ENCODE peak calls at places on chromosomes 11 and 22, in nine cellular contexts. J is A549, U is ovary, Q is tibial nerve, D is adrenal gland, H is lower leg skin, F is heart left ventricle, B is right lobe of liver, O is Peyer's patch. W is an unnamed sample.

GRCh38 chr11:87043894-87044293 is 6.2 kb downstream of the TMEM135 start:
- DNase-seq in J (no peak), U (no peak), Q (no peak), D (no peak), H (no peak), F (no peak), B (no peak), O (no peak), W (no peak)

GRCh38 chr22:19553201-19553600 is 29.0 kb upstream of the CLDN5 start:
- DNase-seq in J (no peak), U (no peak), Q (no peak), D (no peak), H (no peak), F (no peak), B (no peak), O (no peak), W (no peak)

GRCh38 chr11:67656278-67656922 is 5.9 kb upstream of the ACY3 start:
- DNase-seq in J (peak), U (no peak), Q (no peak), D (no peak), H (no peak), F (no peak), B (no peak), O (peak), W (no peak)

GRCh38 chr22:43546186-43546585 is 134.4 kb downstream of the MPPED1 start:
- DNase-seq in J (no peak), U (no peak), Q (no peak), D (no peak), H (no peak), F (no peak), B (no peak), O (peak), W (no peak)

GRCh38 chr22:47586038-47586437 is 823.6 kb downstream of the TBC1D22A start:
- DNase-seq in J (peak), U (no peak), Q (no peak), D (no peak), H (no peak), F (no peak), B (no peak), O (peak), W (no peak)

GRCh38 chr22:44972363-44973083 is 37.3 kb downstream of the PHF21B start:
- DNase-seq in J (no peak), U (no peak), Q (no peak), D (no peak), H (no peak), F (no peak), B (no peak), O (no peak), W (no peak)

GRCh38 chr11:104570088-104570701 is 328.1 kb downstream of the CASP12 start:
- DNase-seq in J (no peak), U (no peak), Q (no peak), D (no peak), H (no peak), F (no peak), B (no peak), O (no peak), W (no peak)

GRCh38 chr11:111911563-111912401 is at the start of gene CRYAB:
- DNase-seq in J (peak), U (peak), Q (peak), D (peak), H (peak), F (peak), B (no peak), O (peak), W (peak)

GRCh38 chr22:20249797-20250354 is 18.2 kb downstream of the RTN4R start:
- DNase-seq in J (no peak), U (peak), Q (no peak), D (peak), H (no peak), F (no peak), B (peak), O (no peak), W (no peak)

GRCh38 chr11:64789331-64790204 is 11.2 kb upstream of the SF1 start:
- DNase-seq in J (no peak), U (peak), Q (no peak), D (no peak), H (no peak), F (no peak), B (no peak), O (no peak), W (peak)

GRCh38 chr22:36386351-36386899 is 1.3 kb downstream of the MYH9 start:
- DNase-seq in J (peak), U (no peak), Q (no peak), D (peak), H (peak), F (no peak), B (peak), O (peak), W (peak)

GRCh38 chr11:92216789-92217188 is 7.8 kb upstream of the FAT3 start:
- DNase-seq in J (no peak), U (no peak), Q (no peak), D (no peak), H (no peak), F (no peak), B (no peak), O (no peak), W (no peak)

GRCh38 chr22:32237021-32237420 is 18.1 kb downstream of the SLC5A4 start:
- DNase-seq in J (no peak), U (no peak), Q (no peak), D (no peak), H (no peak), F (no peak), B (no peak), O (no peak), W (no peak)

GRCh38 chr11:17519031-17519430 is 25.2 kb downstream of the USH1C start:
- DNase-seq in J (no peak), U (no peak), Q (no peak), D (no peak), H (no peak), F (no peak), B (no peak), O (no peak), W (no peak)

GRCh38 chr22:27905638-27906037 is 13.4 kb downstream of the PITPNB start:
- DNase-seq in J (no peak), U (no peak), Q (no peak), D (no peak), H (no peak), F (no peak), B (no peak), O (no peak), W (no peak)

GRCh38 chr11:17986711-17987220 is 26.1 kb downstream of the SERGEF start:
- DNase-seq in J (no peak), U (no peak), Q (no peak), D (no peak), H (no peak), F (no peak), B (no peak), O (no peak), W (no peak)

GRCh38 chr11:1230121-1230455 is 7.2 kb downstream of the MUC5B start:
- DNase-seq in J (no peak), U (no peak), Q (no peak), D (no peak), H (no peak), F (no peak), B (peak), O (no peak), W (no peak)

GRCh38 chr11:68498313-68498712 is 37.8 kb downstream of the PPP6R3 start:
- DNase-seq in J (no peak), U (no peak), Q (no peak), D (no peak), H (no peak), F (peak), B (no peak), O (no peak), W (peak)

GRCh38 chr11:77154381-77155081 is 26.5 kb downstream of the MYO7A start:
- DNase-seq in J (no peak), U (no peak), Q (no peak), D (peak), H (no peak), F (peak), B (peak), O (no peak), W (peak)

GRCh38 chr11:47924184-47924671 is 56.1 kb upstream of the PTPRJ start:
- DNase-seq in J (peak), U (no peak), Q (no peak), D (peak), H (no peak), F (no peak), B (peak), O (no peak), W (no peak)

GRCh38 chr11:120985718-120986569 is 38.0 kb upstream of the TBCEL start:
- DNase-seq in J (peak), U (peak), Q (no peak), D (peak), H (no peak), F (peak), B (peak), O (peak), W (peak)

GRCh38 chr11:18135308-18135707 is 2.9 kb downstream of the MRGPRX3 start:
- DNase-seq in J (no peak), U (no peak), Q (no peak), D (no peak), H (no peak), F (no peak), B (no peak), O (no peak), W (no peak)

GRCh38 chr22:26462971-26463661 is 20.5 kb downstream of the HPS4 start:
- DNase-seq in J (no peak), U (no peak), Q (no peak), D (peak), H (no peak), F (no peak), B (peak), O (no peak), W (no peak)

GRCh38 chr11:75428301-75428724 is 4.7 kb downstream of the KLHL35 start:
- DNase-seq in J (no peak), U (peak), Q (peak), D (peak), H (peak), F (peak), B (peak), O (peak), W (peak)

GRCh38 chr11:71251159-71251721 is 1.1 kb downstream of the SHANK2 start:
- DNase-seq in J (no peak), U (no peak), Q (no peak), D (peak), H (no peak), F (no peak), B (no peak), O (peak), W (peak)

GRCh38 chr11:112453601-112454577 is 193.2 kb upstream of the PLET1 start:
- DNase-seq in J (peak), U (no peak), Q (no peak), D (peak), H (no peak), F (no peak), B (peak), O (peak), W (no peak)

GRCh38 chr11:45144126-45145082 is 2.0 kb upstream of the PRDM11 start:
- DNase-seq in J (no peak), U (no peak), Q (no peak), D (peak), H (no peak), F (no peak), B (no peak), O (peak), W (no peak)

GRCh38 chr11:126384449-126385070 is 29.1 kb downstream of the ST3GAL4 start:
- DNase-seq in J (no peak), U (peak), Q (peak), D (no peak), H (no peak), F (no peak), B (peak), O (no peak), W (no peak)

GRCh38 chr22:42229455-42230149 is 40.9 kb downstream of the TCF20 start:
- DNase-seq in J (no peak), U (peak), Q (no peak), D (peak), H (no peak), F (no peak), B (no peak), O (no peak), W (peak)

GRCh38 chr11:10051868-10052586 is 242.0 kb downstream of the SBF2 start:
- DNase-seq in J (no peak), U (no peak), Q (no peak), D (no peak), H (no peak), F (no peak), B (no peak), O (no peak), W (no peak)

GRCh38 chr11:105960252-105961245 is 61.5 kb downstream of the MSANTD4 start:
- DNase-seq in J (no peak), U (no peak), Q (no peak), D (no peak), H (no peak), F (peak), B (no peak), O (no peak), W (no peak)

GRCh38 chr22:41836551-41836950 is 3.6 kb downstream of the SREBF2 start:
- DNase-seq in J (no peak), U (no peak), Q (no peak), D (no peak), H (no peak), F (no peak), B (no peak), O (no peak), W (no peak)

GRCh38 chr11:112280268-112281126 is 19.8 kb upstream of the PLET1 start:
- DNase-seq in J (peak), U (peak), Q (peak), D (peak), H (peak), F (peak), B (peak), O (peak), W (peak)

GRCh38 chr11:10809373-10810199 is 860 bp upstream of the EIF4G2 start:
- DNase-seq in J (peak), U (no peak), Q (peak), D (no peak), H (peak), F (no peak), B (peak), O (peak), W (peak)

GRCh38 chr22:47173535-47174021 is 411.1 kb downstream of the TBC1D22A start:
- DNase-seq in J (no peak), U (peak), Q (peak), D (peak), H (no peak), F (peak), B (peak), O (peak), W (no peak)

GRCh38 chr11:122115520-122116343 is at the start of gene BLID:
- DNase-seq in J (peak), U (peak), Q (peak), D (peak), H (no peak), F (no peak), B (no peak), O (no peak), W (no peak)

GRCh38 chr11:114321621-114322257 is 25.5 kb downstream of the NNMT start:
- DNase-seq in J (peak), U (peak), Q (no peak), D (no peak), H (no peak), F (no peak), B (no peak), O (no peak), W (no peak)

GRCh38 chr11:44709966-44710365 is 16.8 kb upstream of the TSPAN18 start:
- DNase-seq in J (no peak), U (no peak), Q (no peak), D (no peak), H (no peak), F (no peak), B (peak), O (no peak), W (no peak)

GRCh38 chr11:12137005-12137690 is 26.8 kb downstream of the MICAL2 start:
- DNase-seq in J (no peak), U (no peak), Q (no peak), D (no peak), H (peak), F (no peak), B (no peak), O (peak), W (peak)

DNA sequence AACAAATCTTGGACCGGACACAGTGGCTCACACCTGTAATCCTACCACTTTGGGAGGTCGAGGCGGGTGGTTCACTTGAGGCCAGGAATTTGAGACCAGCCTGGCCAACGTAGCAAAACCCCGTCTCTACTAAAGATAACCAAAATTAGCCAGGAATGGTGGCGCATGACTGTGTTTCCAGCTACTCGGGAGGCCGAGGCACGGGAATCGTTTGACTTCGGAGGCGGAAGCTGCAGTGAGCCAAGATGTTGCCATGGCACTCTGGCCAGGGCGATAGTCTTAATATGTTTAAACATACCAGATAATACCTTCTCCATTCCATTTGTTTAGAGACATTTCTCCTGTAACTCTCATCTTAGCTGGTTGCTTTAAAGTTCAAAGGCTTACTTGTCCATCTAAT is 218.6 kb downstream of the ARHGAP42 start:
- DNase-seq in J (no peak), U (no peak), Q (no peak), D (no peak), H (no peak), F (no peak), B (no peak), O (no peak), W (peak)
- TF ChIP-seq CTCF in J (no peak), U (no peak), Q (no peak), D (no peak), H (no peak), F (no peak), B (no peak), O (no peak), W (no peak)

GRCh38 chr11:62889484-62890437 is 9.1 kb downstream of the SLC3A2 start:
- DNase-seq in J (peak), U (no peak), Q (no peak), D (peak), H (no peak), F (no peak), B (no peak), O (peak), W (no peak)
- TF ChIP-seq POLR2A in J (peak), U (no peak), Q (no peak), D (no peak), H (no peak), F (no peak), B (no peak), O (no peak), W (no peak)

GRCh38 chr11:43579919-43580276 is 100.6 kb upstream of the HSD17B12 start:
- DNase-seq in J (no peak), U (no peak), Q (no peak), D (no peak), H (no peak), F (no peak), B (no peak), O (no peak), W (no peak)

GRCh38 chr11:43579171-43579918 is 101.2 kb upstream of the HSD17B12 start:
- DNase-seq in J (peak), U (no peak), Q (no peak), D (no peak), H (no peak), F (no peak), B (peak), O (no peak), W (no peak)

GRCh38 chr11:43576834-43577521 is 103.6 kb upstream of the HSD17B12 start:
- DNase-seq in J (peak), U (peak), Q (no peak), D (peak), H (no peak), F (peak), B (no peak), O (no peak), W (peak)

GRCh38 chr11:43577566-43578264 is 102.8 kb upstream of the HSD17B12 start:
- DNase-seq in J (no peak), U (no peak), Q (no peak), D (no peak), H (no peak), F (no peak), B (no peak), O (no peak), W (no peak)

DNA sequence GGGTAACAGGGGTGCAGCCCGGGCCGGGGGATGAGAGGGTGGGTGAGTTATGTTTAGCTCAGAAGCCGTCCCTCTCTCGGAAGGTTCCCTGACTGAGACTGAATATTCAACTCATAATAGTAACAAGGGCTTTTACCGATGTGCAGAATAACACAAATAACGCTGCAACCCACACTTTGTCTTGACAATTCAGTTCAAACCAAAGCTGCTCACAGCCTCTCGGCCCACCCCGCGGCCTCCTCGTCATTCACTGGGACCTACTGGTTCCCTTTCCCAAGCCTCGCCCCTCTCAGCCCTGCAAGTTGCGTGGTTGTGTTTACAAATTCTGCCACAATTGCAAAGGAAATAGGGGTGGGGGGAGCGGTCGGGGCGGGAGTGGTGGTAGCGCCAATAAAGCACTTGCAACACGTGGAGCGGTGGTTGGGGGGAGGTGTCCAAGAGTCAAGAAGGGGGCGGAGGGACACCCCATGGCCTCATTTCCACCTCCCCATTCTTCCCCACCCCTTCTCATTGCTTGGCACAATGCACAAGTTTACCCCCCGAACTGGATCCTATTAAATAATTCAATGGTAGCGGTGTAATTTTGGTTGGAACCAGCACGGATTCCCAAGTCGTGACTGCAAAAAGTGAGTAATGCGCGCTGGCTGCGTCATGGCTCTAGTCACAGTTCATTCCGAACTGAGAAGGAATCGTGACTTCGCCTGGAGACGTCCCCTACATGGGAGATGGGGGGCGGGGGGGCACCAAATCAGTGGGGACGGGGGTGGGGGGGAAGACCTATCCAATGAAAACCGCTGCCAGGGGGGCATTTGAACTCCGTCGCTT is 102.0 kb upstream of the HSD17B12 start:
- DNase-seq in J (peak), U (no peak), Q (no peak), D (no peak), H (no peak), F (no peak), B (no peak), O (no peak), W (no peak)
- H3K4me3 ChIP-seq in J (peak), U (no peak), Q (no peak), D (no peak), H (no peak), F (peak), B (peak), O (peak), W (peak)

GRCh38 chr11:32563600-32563959 is 20.1 kb upstream of the EIF3M start:
- DNase-seq in J (no peak), U (peak), Q (no peak), D (no peak), H (no peak), F (no peak), B (no peak), O (no peak), W (no peak)

GRCh38 chr11:32555885-32556284 is 27.7 kb upstream of the EIF3M start:
- DNase-seq in J (no peak), U (no peak), Q (no peak), D (no peak), H (no peak), F (no peak), B (no peak), O (no peak), W (no peak)

GRCh38 chr11:32566527-32566926 is 17.1 kb upstream of the EIF3M start:
- DNase-seq in J (no peak), U (no peak), Q (no peak), D (no peak), H (no peak), F (no peak), B (no peak), O (no peak), W (no peak)

GRCh38 chr11:32562839-32563599 is 20.6 kb upstream of the EIF3M start:
- DNase-seq in J (no peak), U (no peak), Q (no peak), D (no peak), H (no peak), F (no peak), B (no peak), O (no peak), W (no peak)

DNA sequence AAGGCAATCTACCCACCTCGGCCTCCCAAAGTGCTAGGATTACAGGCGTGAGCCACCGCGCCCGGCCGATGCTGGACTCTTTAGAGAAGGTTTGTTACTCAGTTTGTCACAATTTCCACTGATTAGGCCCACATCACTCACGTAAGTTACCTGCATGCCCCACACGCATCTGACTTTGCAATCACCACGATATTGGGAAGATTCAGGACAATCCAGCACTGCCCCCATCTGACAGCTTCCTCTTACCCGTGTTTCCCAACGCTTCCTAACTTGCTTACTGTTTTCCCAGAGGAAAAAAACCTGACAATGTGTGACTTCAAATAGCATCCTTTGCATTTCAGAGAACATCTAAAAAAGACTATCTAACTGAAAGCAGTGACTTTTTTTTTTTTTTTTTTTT is 21.8 kb upstream of the EIF3M start:
- DNase-seq in J (no peak), U (no peak), Q (no peak), D (no peak), H (no peak), F (no peak), B (no peak), O (no peak), W (no peak)
- TF ChIP-seq CTCF in J (no peak), U (no peak), Q (no peak), D (no peak), H (no peak), F (no peak), B (no peak), O (no peak), W (no peak)